ENCODE peak calls at places on chromosomes 6 and 20, in eight cellular contexts. K is GM23338, O is K562, U is right atrium auricular region, M is transverse colon, V is GM23248, R is testis, Y is IMR-90. D is an unnamed sample.

GRCh38 chr6:71394001-71394432 is 105.4 kb downstream of the OGFRL1 start:
- DNase-seq in Y (peak; percentile 63), U (no peak), V (peak; percentile 69), O (no peak), M (no peak), K (no peak), R (no peak), D (no peak)

GRCh38 chr20:54227751-54228150 is 19.9 kb downstream of the PFDN4 start:
- DNase-seq in R (no peak), O (no peak), Y (no peak), V (no peak), M (no peak), K (no peak), U (no peak), D (no peak)

GRCh38 chr6:165770430-165771082 is 107.5 kb upstream of the PDE10A start:
- DNase-seq in R (no peak), Y (peak; percentile 10), M (no peak), O (no peak), U (no peak), V (no peak), K (peak; percentile 44), D (no peak)

GRCh38 chr6:40997256-40997957 is 41.6 kb downstream of the UNC5CL start:
- DNase-seq in R (peak; percentile 29), Y (peak; percentile 78), V (peak; percentile 64), K (peak; percentile 97), M (peak; percentile 31), U (peak; percentile 56), O (peak; percentile 76), D (peak; percentile 71)

GRCh38 chr6:163254341-163254835 is 160.1 kb upstream of the QKI start:
- DNase-seq in Y (no peak), O (no peak), M (no peak), R (no peak), U (no peak), V (no peak), K (no peak), D (no peak)

GRCh38 chr6:163687075-163687474 is 272.6 kb downstream of the QKI start:
- DNase-seq in Y (no peak), O (no peak), V (no peak), M (no peak), R (no peak), U (no peak), K (no peak), D (no peak)

GRCh38 chr20:41213150-41213820 is 75.9 kb downstream of the PLCG1 start:
- DNase-seq in M (no peak), K (no peak), O (peak; percentile 24), U (no peak), V (peak; percentile 64), R (no peak), Y (peak; percentile 48), D (no peak)

GRCh38 chr20:57552471-57552870 is 8.4 kb upstream of the PCK1 start:
- DNase-seq in M (no peak), Y (no peak), U (no peak), R (no peak), V (no peak), K (no peak), O (no peak), D (no peak)

GRCh38 chr20:17731233-17731632 is 31.5 kb downstream of the BANF2 start:
- DNase-seq in U (no peak), V (no peak), K (no peak), M (no peak), Y (no peak), O (no peak), R (no peak), D (no peak)

GRCh38 chr6:157096105-157096504 is 227.2 kb downstream of the TMEM242 start:
- DNase-seq in O (no peak), Y (no peak), R (no peak), K (no peak), U (no peak), M (no peak), V (no peak), D (no peak)
- H3K4me1 ChIP-seq in O (peaks cover 12% of the 10 kb centered on the region), Y (no peaks in the 10 kb centered on the region), R (peaks cover 9% of the 10 kb centered on the region), K (peaks cover 8% of the 10 kb centered on the region), U (no peaks in the 10 kb centered on the region), M (no peaks in the 10 kb centered on the region), V (no peaks in the 10 kb centered on the region), D (peaks cover 13% of the 10 kb centered on the region)

GRCh38 chr6:157557541-157557940 is 176.6 kb downstream of the ZDHHC14 start:
- DNase-seq in R (no peak), U (no peak), O (no peak), Y (no peak), M (no peak), V (no peak), K (no peak), D (no peak)

GRCh38 chr6:157561037-157561790 is 180.2 kb downstream of the ZDHHC14 start:
- DNase-seq in K (no peak), V (no peak), M (peak; percentile 41), U (no peak), R (no peak), Y (no peak), O (no peak), D (no peak)

GRCh38 chr6:157558487-157559200 is 177.7 kb downstream of the ZDHHC14 start:
- DNase-seq in V (no peak), M (no peak), R (no peak), Y (no peak), O (no peak), K (no peak), U (no peak), D (no peak)

GRCh38 chr6:157558049-157558448 is 177.1 kb downstream of the ZDHHC14 start:
- DNase-seq in V (no peak), U (no peak), Y (peak; percentile 6), K (peak; percentile 39), M (no peak), R (no peak), O (no peak), D (no peak)

DNA sequence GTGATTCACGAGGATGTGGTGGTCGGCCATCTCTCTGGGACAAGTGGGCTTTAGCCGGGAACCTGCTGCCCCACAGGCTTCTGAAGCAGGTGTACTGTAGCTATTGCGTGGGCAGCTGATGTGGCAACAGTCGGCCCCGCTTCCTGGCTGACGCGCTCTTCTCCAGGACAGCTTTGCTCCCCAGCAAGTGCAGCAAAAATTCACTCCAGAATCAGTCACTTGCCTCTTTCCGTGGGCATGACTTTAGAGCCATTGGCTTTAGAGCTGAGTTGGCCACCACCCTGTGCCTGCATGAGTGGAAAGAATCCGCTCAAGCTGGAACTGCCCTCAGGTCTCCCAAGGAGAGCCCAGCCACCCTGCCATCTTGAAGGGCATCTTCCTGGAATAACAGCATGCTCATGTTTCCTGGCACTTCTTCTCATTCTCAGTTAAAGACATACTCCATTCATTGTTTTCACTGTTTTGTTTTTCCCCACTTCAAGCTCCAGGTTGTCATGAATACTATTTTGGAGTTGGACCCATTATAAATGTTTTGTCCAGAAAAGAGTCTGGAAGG is 178.3 kb downstream of the ZDHHC14 start:
- DNase-seq in O (no peak), U (no peak), V (no peak), M (no peak), R (no peak), Y (no peak), K (no peak), D (no peak)
- H3K27ac ChIP-seq in O (no peak overlapping the region), U (no peak overlapping the region), V (no peak overlapping the region), M (no peak overlapping the region), R (no peak overlapping the region), Y (no peak overlapping the region), K (no peak overlapping the region), D (no peak overlapping the region)

GRCh38 chr20:64090165-64090564 is 6.0 kb upstream of the LKAAEAR1 start:
- DNase-seq in M (no peak), R (no peak), K (no peak), U (no peak), V (no peak), O (peak; percentile 58), Y (no peak), D (no peak)
- H3K4me1 ChIP-seq in M (no peaks in the 10 kb centered on the region), R (no peaks in the 10 kb centered on the region), K (peaks cover under 1% of the 10 kb centered on the region), U (no peaks in the 10 kb centered on the region), V (no peaks in the 10 kb centered on the region), O (no peaks in the 10 kb centered on the region), Y (no peaks in the 10 kb centered on the region), D (peaks cover 4% of the 10 kb centered on the region)

GRCh38 chr6:157747395-157747794 is 75.7 kb upstream of the SNX9 start:
- DNase-seq in K (no peak), U (peak; percentile 13), O (no peak), R (no peak), Y (no peak), M (no peak), V (no peak), D (no peak)

GRCh38 chr6:157741889-157742615 is 81.0 kb upstream of the SNX9 start:
- DNase-seq in O (no peak), U (peak; percentile 59), M (no peak), R (peak; percentile 67), K (no peak), V (no peak), Y (no peak), D (peak; percentile 41)

GRCh38 chr6:157746897-157747296 is 76.1 kb upstream of the SNX9 start:
- DNase-seq in K (no peak), V (no peak), Y (no peak), U (peak; percentile 43), R (no peak), O (no peak), M (no peak), D (no peak)

GRCh38 chr6:157741321-157741720 is 81.7 kb upstream of the SNX9 start:
- DNase-seq in O (no peak), M (no peak), U (peak; percentile 21), Y (no peak), V (no peak), R (no peak), K (peak; percentile 41), D (no peak)

GRCh38 chr6:157744202-157744601 is 78.8 kb upstream of the SNX9 start:
- DNase-seq in M (no peak), K (no peak), R (no peak), Y (no peak), O (no peak), U (no peak), V (no peak), D (no peak)
- H3K27ac ChIP-seq in M (no peak overlapping the region), K (no peak overlapping the region), R (no peak overlapping the region), Y (no peak overlapping the region), O (no peak overlapping the region), U (no peak overlapping the region), V (no peak overlapping the region), D (no peak overlapping the region)

DNA sequence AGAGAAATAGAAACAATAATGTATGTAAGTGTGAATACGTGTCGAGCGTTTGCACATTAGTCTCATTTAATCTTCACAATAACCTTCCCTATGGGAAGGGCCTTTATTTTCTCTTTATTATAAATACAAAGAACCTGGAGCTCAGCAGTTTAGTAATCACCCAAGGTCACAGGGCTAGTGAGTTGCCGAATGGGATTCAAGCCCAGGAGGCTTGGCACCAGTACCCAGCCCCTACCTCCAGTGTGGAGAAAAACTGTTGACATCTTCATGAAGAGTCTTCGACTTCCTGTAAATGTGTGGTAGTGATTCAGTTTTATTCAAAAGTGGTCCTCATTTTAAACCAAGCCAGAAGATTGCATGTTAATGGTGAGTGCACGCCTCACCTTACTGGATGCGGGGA is 162.8 kb downstream of the SCML4 start:
- DNase-seq in K (no peak), U (no peak), V (no peak), Y (no peak), O (no peak), M (no peak), R (no peak), D (no peak)
- H3K4me1 ChIP-seq in K (peaks cover 38% of the 10 kb centered on the region), U (no peaks in the 10 kb centered on the region), V (peaks cover 12% of the 10 kb centered on the region), Y (peaks cover 30% of the 10 kb centered on the region), O (no peaks in the 10 kb centered on the region), M (peaks cover 29% of the 10 kb centered on the region), R (peaks cover 9% of the 10 kb centered on the region), D (peaks cover 12% of the 10 kb centered on the region)

GRCh38 chr20:48782901-48783308 is 44.9 kb downstream of the PREX1 start:
- DNase-seq in M (no peak), K (no peak), U (no peak), Y (no peak), V (no peak), R (no peak), O (no peak), D (no peak)
- H3K27ac ChIP-seq in M (no peak overlapping the region), K (no peak overlapping the region), U (no peak overlapping the region), Y (no peak overlapping the region), V (no peak overlapping the region), R (no peak overlapping the region), O (no peak overlapping the region), D (no peak overlapping the region)